ENCODE peak calls at places on chromosomes 7 and 10, in eight cellular contexts. V is mesendoderm; Q is activated T-cell treated with anti-CD3 and anti-CD28 coated beads, Interleukin-2, amount 50 U/mL, for 4 hours; I is memory B cell; B is endothelial cell; X is HEK293T; E is AG10803; C is GM23338. F is an unnamed sample.

GRCh38 chr10:59945991-59946390 is 39.6 kb upstream of the CCDC6 start:
- DNase-seq in B (no peak), X (no peak), Q (no peak), C (peak), I (no peak), E (no peak), V (no peak), F (no peak)

GRCh38 chr7:80439894-80440811 is 71.7 kb downstream of the GNAT3 start:
- DNase-seq in X (no peak), V (no peak), Q (no peak), E (peak), C (no peak), I (no peak), B (no peak), F (no peak)

GRCh38 chr10:78541528-78542470 is 508.1 kb downstream of the RPS24 start:
- DNase-seq in I (no peak), E (peak), C (no peak), V (peak), X (no peak), B (no peak), Q (no peak), F (no peak)

GRCh38 chr10:130775311-130775710 is 536.2 kb downstream of the TCERG1L start:
- DNase-seq in I (no peak), Q (no peak), C (no peak), V (no peak), B (no peak), X (no peak), E (no peak), F (no peak)

GRCh38 chr7:145848691-145849090 is 267.9 kb upstream of the CNTNAP2 start:
- DNase-seq in B (no peak), I (no peak), Q (no peak), E (no peak), V (peak), C (peak), X (peak), F (no peak)

GRCh38 chr7:95605275-95605674 is 9.0 kb upstream of the PDK4 start:
- DNase-seq in B (no peak), E (no peak), C (no peak), I (no peak), V (no peak), X (no peak), Q (no peak), F (no peak)

GRCh38 chr7:120055300-120055699 is 217.7 kb upstream of the KCND2 start:
- DNase-seq in I (no peak), X (no peak), V (peak), Q (no peak), B (no peak), E (peak), C (no peak), F (no peak)

GRCh38 chr7:130273863-130274262 is 7.2 kb downstream of the CPA2 start:
- DNase-seq in C (peak), E (peak), B (peak), I (no peak), X (no peak), Q (no peak), V (peak), F (no peak)

GRCh38 chr10:3785849-3786290 is 861 bp upstream of the KLF6 start:
- DNase-seq in V (peak), I (peak), C (peak), B (peak), X (no peak), Q (peak), E (peak), F (no peak)

GRCh38 chr10:82643076-82643475 is 768.1 kb downstream of the NRG3 start:
- DNase-seq in V (no peak), B (no peak), Q (no peak), I (no peak), X (no peak), C (no peak), E (no peak), F (no peak)